ENCODE peak calls at places on chromosome 9, in four cellular contexts. One of them, this sample, is unnamed.

GRCh38 chr9:79501546-79501945 is 70.2 kb upstream of the TLE4 start:
- DNase-seq in HCT116: no peak
- DNase-seq in breast epithelium: no peak
- DNase-seq in spleen: no peak
- DNase-seq in this sample: no peak

GRCh38 chr9:127676636-127677035 is 30.2 kb upstream of the CFAP157 start:
- DNase-seq in HCT116: no peak
- DNase-seq in breast epithelium: no peak
- DNase-seq in spleen: no peak
- DNase-seq in this sample: no peak

GRCh38 chr9:38234479-38234878 is 158.0 kb upstream of the ALDH1B1 start:
- DNase-seq in HCT116: no peak
- DNase-seq in breast epithelium: no peak
- DNase-seq in spleen: no peak
- DNase-seq in this sample: no peak

GRCh38 chr9:72718503-72718902 is 197.1 kb downstream of the TMC1 start:
- DNase-seq in HCT116: no peak
- DNase-seq in breast epithelium: no peak
- DNase-seq in spleen: no peak
- DNase-seq in this sample: peak; percentile 37

GRCh38 chr9:91954841-91955471 is 4.9 kb upstream of the ROR2 start:
- DNase-seq in HCT116: peak; percentile 54
- DNase-seq in breast epithelium: no peak
- DNase-seq in spleen: no peak
- DNase-seq in this sample: peak; percentile 93

GRCh38 chr9:70093944-70094343 is 50.3 kb downstream of the MAMDC2 start:
- DNase-seq in HCT116: no peak
- DNase-seq in breast epithelium: no peak
- DNase-seq in spleen: no peak
- DNase-seq in this sample: no peak

GRCh38 chr9:86783884-86784283 is 163.4 kb downstream of the GAS1 start:
- DNase-seq in HCT116: no peak
- DNase-seq in breast epithelium: no peak
- DNase-seq in spleen: no peak
- DNase-seq in this sample: no peak

GRCh38 chr9:115398313-115398650 is 280.3 kb upstream of the TNC start:
- DNase-seq in HCT116: no peak
- DNase-seq in breast epithelium: no peak
- DNase-seq in spleen: no peak
- DNase-seq in this sample: no peak

GRCh38 chr9:120579139-120579749 is 723 bp downstream of the CDK5RAP2 start:
- DNase-seq in HCT116: no peak
- DNase-seq in breast epithelium: no peak
- DNase-seq in spleen: no peak
- DNase-seq in this sample: peak; percentile 76

GRCh38 chr9:134055981-134056461 is 11.8 kb downstream of the BRD3 start:
- DNase-seq in HCT116: no peak
- DNase-seq in breast epithelium: peak; percentile 72
- DNase-seq in spleen: peak; percentile 78
- DNase-seq in this sample: no peak

GRCh38 chr9:93288341-93288740 is 104.4 kb downstream of the WNK2 start:
- DNase-seq in HCT116: no peak
- DNase-seq in breast epithelium: peak; percentile 11
- DNase-seq in spleen: peak; percentile 64
- DNase-seq in this sample: peak; percentile 38

GRCh38 chr9:24381205-24381604 is 164.5 kb downstream of the IZUMO3 start:
- DNase-seq in HCT116: no peak
- DNase-seq in breast epithelium: no peak
- DNase-seq in spleen: no peak
- DNase-seq in this sample: no peak

DNA sequence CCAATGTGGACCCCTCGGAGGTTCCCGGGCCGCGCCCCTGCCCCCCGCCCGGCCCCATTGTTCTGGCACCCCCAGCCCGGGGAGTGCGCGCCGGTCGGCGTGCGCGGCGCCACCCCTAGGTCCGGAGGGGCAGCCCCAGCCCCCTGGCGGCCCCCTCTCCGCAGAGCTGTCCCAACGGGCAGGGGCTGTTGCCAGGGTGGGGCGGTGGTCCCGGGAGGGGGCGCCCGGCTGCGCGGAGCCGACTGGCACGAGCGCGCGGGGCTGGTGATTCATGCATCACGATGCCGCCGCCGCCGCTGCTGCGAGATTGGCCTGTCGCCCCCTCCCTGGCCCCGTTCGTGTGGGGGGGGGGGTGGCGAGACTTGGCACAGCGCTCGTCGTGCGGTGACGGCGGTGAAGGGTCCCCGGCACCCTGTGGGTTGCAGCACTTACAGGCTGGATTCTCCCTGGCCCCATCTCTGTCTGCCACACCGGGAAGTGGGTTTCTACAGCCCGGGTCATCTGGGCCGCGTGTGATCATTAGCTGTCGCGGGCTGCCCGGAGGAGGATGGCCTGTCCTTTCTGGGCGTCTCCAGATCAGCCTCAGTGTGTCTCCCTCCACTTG is 756 bp downstream of the NCS1 start:
- DNase-seq in HCT116: no peak
- DNase-seq in breast epithelium: no peak
- DNase-seq in spleen: no peak
- DNase-seq in this sample: no peak
- TF ChIP-seq POLR2AphosphoS5 in HCT116: no peak
- TF ChIP-seq POLR2AphosphoS5 in breast epithelium: no peak
- TF ChIP-seq POLR2AphosphoS5 in spleen: no peak
- TF ChIP-seq POLR2AphosphoS5 in this sample: no peak

GRCh38 chr9:25562101-25562500 is 116.1 kb downstream of the TUSC1 start:
- DNase-seq in HCT116: no peak
- DNase-seq in breast epithelium: no peak
- DNase-seq in spleen: no peak
- DNase-seq in this sample: no peak
- TF ChIP-seq CTCF in HCT116: no peak
- TF ChIP-seq CTCF in breast epithelium: no peak
- TF ChIP-seq CTCF in spleen: no peak
- TF ChIP-seq CTCF in this sample: no peak

GRCh38 chr9:33187519-33188218 is 20.5 kb upstream of the B4GALT1 start:
- DNase-seq in HCT116: no peak
- DNase-seq in breast epithelium: no peak
- DNase-seq in spleen: no peak
- DNase-seq in this sample: no peak

GRCh38 chr9:33185406-33185805 is 18.3 kb upstream of the B4GALT1 start:
- DNase-seq in HCT116: no peak
- DNase-seq in breast epithelium: no peak
- DNase-seq in spleen: no peak
- DNase-seq in this sample: no peak

GRCh38 chr9:33184947-33185346 is 17.8 kb upstream of the B4GALT1 start:
- DNase-seq in HCT116: no peak
- DNase-seq in breast epithelium: no peak
- DNase-seq in spleen: no peak
- DNase-seq in this sample: no peak

GRCh38 chr9:33185858-33186257 is 18.7 kb upstream of the B4GALT1 start:
- DNase-seq in HCT116: no peak
- DNase-seq in breast epithelium: no peak
- DNase-seq in spleen: no peak
- DNase-seq in this sample: peak; percentile 55

DNA sequence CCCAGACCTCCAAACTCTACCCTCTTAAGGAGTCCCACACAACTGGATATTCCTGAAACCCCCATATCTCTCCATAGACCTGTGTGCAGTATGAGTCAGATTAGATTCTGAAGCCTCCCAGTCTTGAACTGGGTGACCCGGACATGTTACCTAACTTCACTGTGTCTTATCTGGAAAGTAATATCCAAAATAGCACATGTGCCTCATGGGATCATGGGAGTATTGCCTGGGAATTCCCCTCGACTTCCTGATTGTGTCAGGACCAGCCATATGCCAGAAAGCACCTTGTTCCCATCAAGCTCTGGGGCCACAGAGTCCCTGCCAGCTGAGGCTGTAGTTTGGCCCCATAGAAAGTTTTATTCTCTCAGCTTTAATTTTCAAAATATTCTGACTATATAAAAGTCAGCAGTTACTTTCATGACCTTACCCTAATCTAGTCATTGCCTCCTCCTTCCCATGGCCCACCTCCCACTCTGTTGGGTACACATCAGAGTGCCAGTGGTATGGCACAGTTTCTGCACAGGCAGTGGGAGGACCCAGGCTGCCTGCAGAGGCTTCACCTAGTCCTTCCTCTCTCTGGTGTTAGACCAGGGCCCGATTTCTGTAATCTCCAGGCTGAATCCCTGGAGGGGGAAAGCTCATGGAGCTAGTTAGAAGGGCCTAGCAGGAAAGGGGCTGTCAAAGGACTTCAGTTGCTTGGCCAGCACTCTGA is 19.5 kb upstream of the B4GALT1 start:
- DNase-seq in HCT116: no peak
- DNase-seq in breast epithelium: no peak
- DNase-seq in spleen: no peak
- DNase-seq in this sample: no peak
- TF ChIP-seq POLR2AphosphoS5 in HCT116: no peak
- TF ChIP-seq POLR2AphosphoS5 in breast epithelium: no peak
- TF ChIP-seq POLR2AphosphoS5 in spleen: no peak
- TF ChIP-seq POLR2AphosphoS5 in this sample: no peak

GRCh38 chr9:123787411-123787810 is 142.5 kb downstream of the DENND1A start:
- DNase-seq in HCT116: no peak
- DNase-seq in breast epithelium: no peak
- DNase-seq in spleen: no peak
- DNase-seq in this sample: no peak
- TF ChIP-seq CTCF in HCT116: no peak
- TF ChIP-seq CTCF in breast epithelium: no peak
- TF ChIP-seq CTCF in spleen: no peak
- TF ChIP-seq CTCF in this sample: no peak

DNA sequence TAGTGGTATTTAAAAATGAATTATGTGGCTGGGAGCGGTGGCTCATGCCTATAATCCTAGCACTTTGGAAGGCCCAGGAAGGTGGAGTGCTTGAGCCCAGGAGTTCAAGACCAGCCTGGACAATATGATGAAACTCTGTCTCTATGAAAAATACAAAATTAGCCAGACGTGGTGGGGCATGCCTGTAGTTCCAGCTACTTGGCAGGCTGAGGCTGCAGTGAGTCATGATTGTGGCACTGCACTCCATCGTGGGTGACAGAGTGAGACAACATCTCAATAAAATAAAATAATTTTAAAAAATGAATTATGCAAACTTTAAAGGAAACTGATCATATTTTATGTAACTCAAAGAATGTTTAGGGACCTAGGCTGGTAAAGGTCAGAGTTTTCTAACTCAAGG is 310.8 kb upstream of the DMRT1 start:
- DNase-seq in HCT116: peak; percentile 19
- DNase-seq in breast epithelium: peak; percentile 68
- DNase-seq in spleen: no peak
- DNase-seq in this sample: no peak
- TF ChIP-seq POLR2AphosphoS5 in HCT116: no peak
- TF ChIP-seq POLR2AphosphoS5 in breast epithelium: no peak
- TF ChIP-seq POLR2AphosphoS5 in spleen: no peak
- TF ChIP-seq POLR2AphosphoS5 in this sample: no peak

DNA sequence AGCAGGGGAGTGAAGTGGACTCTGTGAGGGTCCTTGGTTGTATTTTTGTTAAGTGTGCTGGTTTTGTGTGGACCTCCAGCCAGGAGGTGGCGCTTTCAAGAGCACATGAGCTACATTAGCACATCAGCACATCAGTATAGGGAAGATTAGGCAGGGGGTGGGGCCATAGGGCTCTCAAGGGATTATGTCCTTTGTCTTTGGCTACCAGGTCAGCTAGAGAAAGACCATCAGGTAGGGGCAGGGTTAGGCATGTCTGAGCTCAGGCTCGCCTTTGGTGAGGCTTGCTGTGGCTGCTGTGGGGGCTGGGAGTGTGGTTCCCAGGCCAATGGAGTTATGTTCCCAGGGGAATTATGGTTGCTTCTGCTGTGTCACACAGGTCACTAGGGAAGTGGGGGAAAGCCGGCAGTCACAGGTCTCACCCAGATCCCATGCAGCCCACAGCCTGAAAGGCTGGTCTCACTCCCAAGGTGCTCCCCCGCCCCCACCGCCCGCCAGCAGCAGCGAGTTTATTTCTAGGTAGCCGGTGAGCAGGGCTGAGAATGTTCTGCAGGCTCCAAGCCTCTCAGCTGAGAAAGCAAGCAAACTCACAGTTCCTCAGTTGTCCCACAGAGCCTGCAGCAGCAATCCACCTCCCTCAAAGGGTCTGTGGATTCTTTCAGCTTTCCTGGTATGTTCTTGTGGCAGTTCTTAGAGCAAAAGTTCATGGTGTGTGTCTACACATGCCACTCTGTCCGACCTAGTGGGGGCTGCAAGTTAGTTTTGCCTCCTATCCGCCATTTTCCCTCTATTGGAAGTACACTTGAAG is 13.7 kb downstream of the OR1J1 start:
- DNase-seq in HCT116: peak; percentile 28
- DNase-seq in breast epithelium: no peak
- DNase-seq in spleen: no peak
- DNase-seq in this sample: peak; percentile 84
- TF ChIP-seq CTCF in HCT116: peak; percentile 49
- TF ChIP-seq CTCF in breast epithelium: no peak
- TF ChIP-seq CTCF in spleen: no peak
- TF ChIP-seq CTCF in this sample: peak; percentile 69

GRCh38 chr9:68530618-68531017 is 10.1 kb downstream of the TMEM252 start:
- DNase-seq in HCT116: no peak
- DNase-seq in breast epithelium: no peak
- DNase-seq in spleen: peak; percentile 79
- DNase-seq in this sample: peak; percentile 55
- TF ChIP-seq POLR2AphosphoS5 in HCT116: no peak
- TF ChIP-seq POLR2AphosphoS5 in breast epithelium: no peak
- TF ChIP-seq POLR2AphosphoS5 in spleen: peak; percentile 45
- TF ChIP-seq POLR2AphosphoS5 in this sample: no peak

This sample was measured in GM23338.